ENCODE peak calls at places on chromosomes 6 and 20, in five cellular contexts. J is neuronal stem cell, S is psoas muscle, M is GM23248, Q is Panc1. V is an unnamed sample.

GRCh38 chr6:43096451-43097097 is 20.5 kb downstream of the PTK7 start:
- DNase-seq in Q (no peak), J (no peak), M (peak; percentile 83), S (no peak), V (no peak)

GRCh38 chr6:33744895-33745546 is 1.7 kb downstream of the IP6K3 start:
- DNase-seq in S (no peak), J (no peak), M (no peak), Q (no peak), V (no peak)

GRCh38 chr20:59731371-59731770 is 127.0 kb downstream of the PHACTR3 start:
- DNase-seq in S (no peak), J (no peak), M (no peak), Q (no peak), V (no peak)

GRCh38 chr6:138601128-138601527 is 101.8 kb upstream of the NHSL1 start:
- DNase-seq in M (peak; percentile 51), S (no peak), J (no peak), Q (no peak), V (no peak)

GRCh38 chr6:142728910-142729481 is 216.0 kb downstream of the HIVEP2 start:
- DNase-seq in M (peak; percentile 53), J (no peak), Q (no peak), S (no peak), V (no peak)

GRCh38 chr6:65819152-65819551 is 112.1 kb upstream of the EYS start:
- DNase-seq in J (no peak), M (no peak), S (no peak), Q (no peak), V (no peak)

GRCh38 chr6:89009624-89010059 is 46.2 kb upstream of the RNGTT start:
- DNase-seq in M (no peak), Q (no peak), S (no peak), J (no peak), V (no peak)

GRCh38 chr20:16001286-16001685 is 572.0 kb downstream of the KIF16B start:
- DNase-seq in M (peak; percentile 9), J (no peak), S (no peak), Q (no peak), V (no peak)

GRCh38 chr6:14598017-14598864 is 480.7 kb downstream of the CD83 start:
- DNase-seq in S (no peak), J (no peak), M (no peak), Q (no peak), V (no peak)

GRCh38 chr6:28474441-28475219 is 31.3 kb upstream of the ZSCAN23 start:
- DNase-seq in M (peak; percentile 78), S (no peak), J (peak; percentile 79), Q (peak; percentile 92), V (peak; percentile 75)

GRCh38 chr20:58854638-58855471 is 2.3 kb downstream of the GNAS start:
- DNase-seq in M (peak; percentile 47), J (no peak), S (no peak), Q (no peak), V (no peak)

GRCh38 chr20:63165538-63166422 is 50.2 kb downstream of the YTHDF1 start:
- DNase-seq in M (no peak), S (no peak), Q (no peak), J (no peak), V (no peak)

GRCh38 chr6:132763269-132763668 is 5.6 kb upstream of the VNN2 start:
- DNase-seq in Q (no peak), M (peak; percentile 5), J (no peak), S (no peak), V (no peak)

GRCh38 chr6:130944486-130944885 is 117.3 kb downstream of the SMLR1 start:
- DNase-seq in S (no peak), J (no peak), M (no peak), Q (no peak), V (no peak)

GRCh38 chr20:10370091-10370887 is 63.7 kb downstream of the MKKS start:
- DNase-seq in M (no peak), S (no peak), J (no peak), Q (no peak), V (no peak)

GRCh38 chr20:1469306-1469905 is 2.8 kb upstream of the NSFL1C start:
- DNase-seq in S (no peak), Q (no peak), J (no peak), M (peak; percentile 26), V (no peak)
- H3K27ac ChIP-seq in S (no peak overlapping the region), Q (peak overlapping the region; percentile 67), J (no peak overlapping the region), M (peak overlapping the region; percentile 77), V (no peak overlapping the region)

GRCh38 chr6:11213305-11214106 is 19.0 kb downstream of the NEDD9 start:
- DNase-seq in J (no peak), Q (no peak), S (no peak), M (peak; percentile 44), V (no peak)
- H3K36me3 ChIP-seq in J (peaks cover 2% of the 10 kb centered on the region), Q (no peaks in the 10 kb centered on the region), S (no peaks in the 10 kb centered on the region), M (no peaks in the 10 kb centered on the region), V (no peaks in the 10 kb centered on the region)

GRCh38 chr6:1388927-1389790 is at the start of gene FOXF2:
- DNase-seq in S (no peak), J (peak; percentile 8), Q (no peak), M (peak; percentile 77), V (no peak)
- H3K27ac ChIP-seq in S (no peak within 1 kb of the TSS), J (no peak within 1 kb of the TSS), Q (peak within 1 kb of the TSS; percentile 63), M (peak within 1 kb of the TSS; percentile 44), V (no peak within 1 kb of the TSS)

GRCh38 chr6:30888472-30889137 is 4.3 kb downstream of the DDR1 start:
- DNase-seq in J (no peak), Q (no peak), S (no peak), M (peak; percentile 88), V (no peak)
- H3K36me3 ChIP-seq in J (peaks cover 46% of the 10 kb centered on the region), Q (no peaks in the 10 kb centered on the region), S (no peaks in the 10 kb centered on the region), M (no peaks in the 10 kb centered on the region), V (peaks cover 32% of the 10 kb centered on the region)

GRCh38 chr20:44219287-44219686 is 8.7 kb upstream of the OSER1 start:
- DNase-seq in M (no peak), Q (no peak), S (no peak), J (no peak), V (no peak)
- H3K27ac ChIP-seq in M (no peak overlapping the region), Q (no peak overlapping the region), S (no peak overlapping the region), J (no peak overlapping the region), V (no peak overlapping the region)

GRCh38 chr6:82169138-82169876 is 78.2 kb downstream of the IBTK start:
- DNase-seq in J (no peak), Q (no peak), M (no peak), S (no peak), V (no peak)

GRCh38 chr6:82166493-82166892 is 81.1 kb downstream of the IBTK start:
- DNase-seq in J (no peak), S (no peak), Q (no peak), M (no peak), V (no peak)
- H3K36me3 ChIP-seq in J (no peaks in the 10 kb centered on the region), S (peaks cover 4% of the 10 kb centered on the region), Q (peaks cover 28% of the 10 kb centered on the region), M (peaks cover 50% of the 10 kb centered on the region), V (no peaks in the 10 kb centered on the region)

DNA sequence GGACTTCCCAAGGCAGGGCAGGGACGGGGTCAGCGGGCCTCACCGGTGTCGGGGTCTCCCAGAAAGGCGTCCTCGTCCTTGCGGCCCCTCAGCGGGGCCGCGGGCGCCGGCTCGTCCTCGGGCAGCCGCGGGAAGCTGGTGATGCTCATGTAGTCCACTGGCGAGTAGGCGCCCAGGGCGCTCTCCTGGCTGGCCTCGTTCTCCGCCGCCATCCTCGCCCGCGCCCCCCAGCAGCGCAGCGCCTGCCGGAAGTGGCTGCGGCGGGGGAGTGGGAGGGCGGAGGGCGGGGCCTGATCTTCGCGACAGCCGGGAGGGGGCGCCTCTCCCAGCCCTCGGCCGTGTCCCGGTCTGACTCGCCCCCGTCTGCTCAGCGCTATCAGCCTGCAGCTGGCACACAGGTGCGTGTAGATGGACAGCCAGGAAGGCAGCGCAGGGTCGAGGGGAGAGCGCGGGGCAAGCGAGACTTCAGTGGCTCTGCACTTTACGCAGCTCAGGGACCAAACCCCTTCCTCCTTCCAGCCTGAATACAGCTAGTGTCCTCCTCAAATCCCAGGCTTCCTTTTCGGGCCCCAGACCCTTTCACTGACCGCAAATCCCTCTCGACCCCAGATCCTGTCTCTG is at the start of gene GGT7:
- DNase-seq in Q (no peak), M (peak; percentile 89), J (peak; percentile 73), S (peak; percentile 86), V (peak; percentile 61)
- H3K27ac ChIP-seq in Q (peak within 1 kb of the TSS; percentile 75), M (no peak within 1 kb of the TSS), J (no peak within 1 kb of the TSS), S (peak within 1 kb of the TSS; percentile 96), V (no peak within 1 kb of the TSS)

V was measured in iPS DF 6.9.